ENCODE peak calls at places on chromosomes 13 and 19, in nine cellular contexts. O, B, N, A, I, U, J, L and P are unnamed samples.

GRCh38 chr13:99442273-99442895 is 58.9 kb upstream of the TM9SF2 start:
- DNase-seq in I (peak; percentile 68), J (no peak), A (peak; percentile 35), B (no peak), L (no peak), U (no peak), O (peak; percentile 39), N (peak; percentile 66), P (no peak)

GRCh38 chr19:41929536-41930071 is 1.4 kb upstream of the ERFL start:
- DNase-seq in L (no peak), O (no peak), J (no peak), N (no peak), I (no peak), B (no peak), U (no peak), A (no peak), P (no peak)

GRCh38 chr19:14006766-14007562 is 844 bp upstream of the RFX1 start:
- DNase-seq in U (peak; percentile 77), B (no peak), N (no peak), J (no peak), L (peak; percentile 93), A (no peak), O (no peak), I (no peak), P (no peak)

GRCh38 chr13:101985321-101985720 is 416.5 kb downstream of the FGF14 start:
- DNase-seq in U (no peak), N (no peak), B (no peak), J (no peak), O (no peak), L (no peak), A (no peak), I (no peak), P (no peak)

GRCh38 chr13:114031631-114032030 is 57.8 kb upstream of the C13orf46 start:
- DNase-seq in N (no peak), I (no peak), A (no peak), B (no peak), L (no peak), U (no peak), J (no peak), O (no peak), P (no peak)

GRCh38 chr19:1457031-1457739 is 7.3 kb downstream of the APC2 start:
- DNase-seq in U (no peak), L (peak; percentile 48), I (no peak), O (no peak), N (no peak), A (no peak), B (no peak), J (no peak), P (no peak)

GRCh38 chr13:82298110-82298509 is 1584.2 kb downstream of the SLITRK1 start:
- DNase-seq in O (no peak), B (no peak), J (no peak), N (no peak), L (no peak), A (no peak), U (no peak), I (no peak), P (no peak)

GRCh38 chr19:19162495-19162894 is 7.6 kb downstream of the MEF2B start:
- DNase-seq in N (no peak), A (no peak), B (no peak), U (no peak), I (no peak), L (no peak), J (no peak), O (no peak), P (no peak)

GRCh38 chr13:93227906-93228801 is 1.5 kb downstream of the GPC6 start:
- DNase-seq in B (peak; percentile 26), N (peak; percentile 40), O (no peak), U (no peak), A (peak; percentile 59), I (peak; percentile 51), L (no peak), J (no peak), P (no peak)

GRCh38 chr19:57769345-57770131 is at the start of gene ZNF586:
- DNase-seq in N (peak; percentile 93), O (peak; percentile 63), I (peak; percentile 77), L (peak; percentile 94), J (peak; percentile 84), B (peak; percentile 76), A (peak; percentile 97), U (peak; percentile 93), P (peak; percentile 89)
- TF ChIP-seq CTCF in N (no peak), O (no peak), I (no peak), L (no peak), J (no peak), B (no peak), A (no peak), U (no peak), P (no peak)

GRCh38 chr13:70959376-70959775 is 851.1 kb upstream of the KLHL1 start:
- DNase-seq in I (no peak), J (no peak), N (no peak), A (no peak), U (no peak), B (no peak), L (no peak), O (no peak), P (no peak)
- TF ChIP-seq POLR2A in I (no peak), J (no peak), N (no peak), A (no peak), U (no peak), B (no peak), L (no peak), O (no peak), P (no peak)

DNA sequence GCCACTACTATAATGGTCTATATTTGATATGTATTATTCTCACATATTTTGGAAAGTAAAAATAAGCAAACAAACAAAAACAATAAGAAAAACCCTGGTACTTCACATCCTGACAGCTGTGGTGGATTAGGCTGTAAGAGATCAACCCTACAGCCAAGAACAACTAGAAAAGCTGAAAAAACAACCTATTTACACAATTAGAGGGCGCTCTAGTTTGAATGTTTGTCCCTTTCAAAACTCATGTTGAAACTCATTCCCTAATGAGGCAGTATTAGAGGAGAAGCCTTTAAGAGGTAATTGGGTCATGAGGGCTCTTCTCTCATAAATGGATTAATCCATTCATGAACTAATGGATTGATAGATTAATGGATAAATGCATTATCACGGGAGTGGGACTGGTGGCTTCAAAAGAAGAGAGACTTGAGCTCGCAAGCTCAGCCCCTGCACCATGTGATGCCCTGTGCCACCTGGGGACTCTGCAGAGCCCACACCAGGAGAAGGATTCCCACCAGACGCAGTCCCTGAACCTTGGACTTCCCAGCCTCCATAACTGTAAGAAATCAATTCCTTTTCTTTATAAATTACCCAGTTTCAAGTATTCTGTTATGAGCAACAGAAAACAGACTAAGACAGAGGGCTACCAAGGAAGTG is 733.9 kb upstream of the ARGLU1 start:
- DNase-seq in I (no peak), N (no peak), B (no peak), U (no peak), J (no peak), A (no peak), O (no peak), L (no peak), P (no peak)
- TF ChIP-seq CTCF in I (no peak), N (no peak), B (no peak), U (no peak), J (no peak), A (no peak), O (no peak), L (no peak), P (no peak)

GRCh38 chr13:49140910-49141611 is 79.1 kb upstream of the MLNR start:
- DNase-seq in J (no peak), N (no peak), O (no peak), B (no peak), L (no peak), U (no peak), I (no peak), A (no peak), P (no peak)
- TF ChIP-seq POLR2A in J (no peak), N (no peak), O (no peak), B (no peak), L (no peak), U (no peak), I (no peak), A (no peak), P (no peak)

GRCh38 chr19:57566396-57567256 is 7.0 kb upstream of the ZNF550 start:
- DNase-seq in O (peak; percentile 34), U (no peak), B (no peak), A (peak; percentile 60), N (no peak), L (no peak), I (no peak), J (no peak), P (no peak)
- TF ChIP-seq CTCF in O (no peak), U (no peak), B (no peak), A (no peak), N (no peak), L (no peak), I (no peak), J (no peak), P (no peak)